ENCODE peak calls at places on chromosomes 7 and 10, in ten cellular contexts. Y is left lung; X is thyroid gland; P is astrocyte; S is vagina; Q is effector memory CD4-positive, alpha-beta T cell; J is adrenal gland; C is bronchial epithelial cell; Z is AG04450; U is upper lobe of right lung. E is an unnamed sample.

GRCh38 chr10:115022754-115023153 is 70.4 kb upstream of the ATRNL1 start:
- DNase-seq in U (no peak), Z (no peak), J (no peak), Y (no peak), Q (no peak), C (no peak), X (no peak), S (no peak), P (no peak), E (no peak)

GRCh38 chr7:30831227-30831626 is 60.0 kb downstream of the MINDY4 start:
- DNase-seq in P (peak; percentile 50), C (peak; percentile 4), X (no peak), J (no peak), Y (no peak), S (no peak), U (no peak), Z (no peak), Q (no peak), E (no peak)

GRCh38 chr7:117043051-117043546 is 89.8 kb downstream of the ST7 start:
- DNase-seq in Z (no peak), P (peak; percentile 33), Q (no peak), U (no peak), X (no peak), S (no peak), Y (no peak), C (no peak), J (no peak), E (no peak)

GRCh38 chr10:72639441-72639873 is 13.6 kb upstream of the MICU1 start:
- DNase-seq in Q (no peak), X (no peak), U (no peak), P (no peak), Z (no peak), S (no peak), Y (no peak), C (no peak), J (no peak), E (no peak)

GRCh38 chr10:77586719-77587423 is 50.7 kb downstream of the KCNMA1 start:
- DNase-seq in J (no peak), Q (no peak), Z (peak; percentile 95), C (peak; percentile 88), X (peak; percentile 45), Y (peak; percentile 58), P (peak; percentile 72), U (no peak), S (no peak), E (peak; percentile 83)

GRCh38 chr10:77643795-77644468 is 6.3 kb upstream of the KCNMA1 start:
- DNase-seq in Q (no peak), P (peak; percentile 37), Z (peak; percentile 32), S (no peak), Y (no peak), U (no peak), C (peak; percentile 46), J (peak; percentile 58), X (peak; percentile 61), E (peak; percentile 60)

GRCh38 chr7:6442114-6442513 is 5.6 kb downstream of the DAGLB start:
- DNase-seq in U (no peak), Y (no peak), Q (no peak), X (no peak), C (no peak), J (no peak), P (peak; percentile 67), S (no peak), Z (no peak), E (no peak)

GRCh38 chr10:11223081-11223480 is 205.4 kb downstream of the CELF2 start:
- DNase-seq in Z (no peak), P (no peak), C (no peak), S (no peak), Q (no peak), U (no peak), J (no peak), Y (no peak), X (no peak), E (no peak)

GRCh38 chr10:56123247-56123646 is 237.8 kb downstream of the ZWINT start:
- DNase-seq in C (no peak), Y (no peak), X (no peak), S (no peak), Q (no peak), J (no peak), Z (no peak), P (no peak), U (no peak), E (no peak)

GRCh38 chr10:132637477-132638129 is 100.0 kb downstream of the INPP5A start:
- DNase-seq in P (peak; percentile 49), Q (no peak), Y (no peak), S (no peak), J (peak; percentile 22), U (peak; percentile 32), X (no peak), C (peak; percentile 59), Z (peak; percentile 41), E (peak; percentile 26)

GRCh38 chr7:38863609-38864291 is 45.2 kb downstream of the VPS41 start:
- DNase-seq in Y (no peak), U (no peak), C (peak; percentile 89), J (no peak), P (no peak), X (peak; percentile 50), S (no peak), Z (no peak), Q (no peak), E (peak; percentile 81)

GRCh38 chr7:126185959-126186580 is 1066.7 kb downstream of the GRM8 start:
- DNase-seq in Q (no peak), C (peak; percentile 11), X (no peak), U (no peak), J (no peak), Y (no peak), S (no peak), Z (no peak), P (no peak), E (peak; percentile 1)

GRCh38 chr10:35219906-35220890 is 93.6 kb downstream of the CREM start:
- DNase-seq in J (no peak), Q (no peak), P (peak; percentile 93), X (no peak), Z (no peak), C (no peak), U (no peak), S (no peak), Y (no peak), E (no peak)

GRCh38 chr10:61313460-61313859 is 139.7 kb downstream of the TMEM26 start:
- DNase-seq in X (no peak), P (peak; percentile 87), J (no peak), C (no peak), S (no peak), U (no peak), Y (no peak), Q (no peak), Z (no peak), E (no peak)

GRCh38 chr10:128480601-128481000 is 354.4 kb upstream of the MKI67 start:
- DNase-seq in Q (no peak), C (no peak), Y (no peak), X (no peak), J (no peak), Z (no peak), P (no peak), U (no peak), S (no peak), E (no peak)
- H3K27me3 ChIP-seq in Q (no peaks in the 10 kb centered on the region), C (no peaks in the 10 kb centered on the region), Y (no peaks in the 10 kb centered on the region), X (no peaks in the 10 kb centered on the region), J (no peaks in the 10 kb centered on the region), Z (no peaks in the 10 kb centered on the region), P (no peaks in the 10 kb centered on the region), U (no peaks in the 10 kb centered on the region), S (no peaks in the 10 kb centered on the region), E (no peaks in the 10 kb centered on the region)

GRCh38 chr7:100720320-100720644 is at the start of gene EPO:
- DNase-seq in U (no peak), Q (no peak), S (no peak), C (no peak), P (no peak), J (no peak), Y (no peak), Z (no peak), X (no peak), E (no peak)

GRCh38 chr7:100722480-100723212 is 2.4 kb downstream of the EPO start:
- DNase-seq in U (no peak), Z (no peak), Y (no peak), S (no peak), X (no peak), P (no peak), C (no peak), J (no peak), Q (no peak), E (no peak)

GRCh38 chr7:100719523-100720319 is 547 bp upstream of the EPO start:
- DNase-seq in X (no peak), J (no peak), S (no peak), Q (no peak), Y (no peak), Z (peak; percentile 11), C (peak; percentile 38), U (no peak), P (peak; percentile 19), E (peak; percentile 28)

GRCh38 chr7:100720645-100721504 is 607 bp downstream of the EPO start:
- DNase-seq in Q (no peak), C (no peak), U (no peak), J (no peak), X (no peak), Y (no peak), Z (no peak), S (no peak), P (no peak), E (no peak)

GRCh38 chr7:100721505-100721812 is 1.2 kb downstream of the EPO start:
- DNase-seq in X (no peak), Z (no peak), U (no peak), C (no peak), Q (no peak), P (no peak), S (no peak), Y (no peak), J (no peak), E (no peak)
- H3K4me3 ChIP-seq in X (no peak overlapping the region), Z (no peak overlapping the region), U (no peak overlapping the region), C (no peak overlapping the region), Q (no peak overlapping the region), P (no peak overlapping the region), S (no peak overlapping the region), Y (no peak overlapping the region), J (no peak overlapping the region), E (no peak overlapping the region)

GRCh38 chr7:27245124-27245797 is 2.7 kb downstream of the EVX1 start:
- DNase-seq in U (no peak), Q (no peak), X (no peak), C (no peak), Y (no peak), S (no peak), Z (no peak), J (no peak), P (no peak), E (no peak)
- H3K27me3 ChIP-seq in U (peaks cover 100% of the 10 kb centered on the region), Q (peaks cover 67% of the 10 kb centered on the region), X (peaks cover 72% of the 10 kb centered on the region), C (peaks cover 95% of the 10 kb centered on the region), Y (peaks cover 100% of the 10 kb centered on the region), S (no peaks in the 10 kb centered on the region), Z (peaks cover 98% of the 10 kb centered on the region), J (peaks cover 98% of the 10 kb centered on the region), P (peaks cover 94% of the 10 kb centered on the region), E (peaks cover 64% of the 10 kb centered on the region)

DNA sequence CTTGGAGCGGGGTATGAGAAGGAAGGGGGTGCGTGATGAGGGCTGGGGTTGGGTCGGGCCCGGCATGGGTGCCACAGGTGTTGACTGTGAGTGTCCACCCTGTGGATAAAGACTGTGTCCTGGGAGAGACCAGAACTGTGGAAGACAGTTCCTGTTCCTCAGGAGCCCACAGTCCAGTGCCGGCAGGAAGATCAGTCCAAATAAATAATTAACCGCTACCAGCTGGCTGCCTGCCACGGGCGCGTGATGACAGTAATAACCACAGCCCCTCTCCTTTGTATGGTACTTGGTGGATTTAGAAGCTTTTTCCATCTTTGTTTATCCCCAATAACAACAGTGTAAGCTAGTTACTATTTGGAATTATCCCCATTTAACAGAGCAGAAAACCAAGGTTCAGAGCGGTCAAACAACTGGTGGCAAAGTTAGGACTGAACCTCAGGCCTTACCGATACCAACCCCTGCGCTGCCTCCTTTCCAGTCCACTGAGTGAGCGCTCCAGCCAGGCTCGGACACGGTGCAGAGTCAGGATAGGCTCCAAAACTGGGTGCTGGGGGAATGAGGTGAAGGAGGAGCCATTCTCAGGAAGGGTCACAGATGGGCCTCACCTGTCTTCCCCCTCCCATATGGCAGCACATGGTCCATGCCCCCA is 5.1 kb downstream of the ZMIZ1 start:
- DNase-seq in Q (no peak), S (no peak), P (peak; percentile 58), J (peak; percentile 72), Z (no peak), X (peak; percentile 80), U (peak; percentile 79), C (no peak), Y (no peak), E (no peak)
- H3K4me3 ChIP-seq in Q (no peak overlapping the region), S (peak overlapping the region; percentile 72), P (no peak overlapping the region), J (no peak overlapping the region), Z (peak overlapping the region; percentile 25), X (no peak overlapping the region), U (no peak overlapping the region), C (no peak overlapping the region), Y (no peak overlapping the region), E (no peak overlapping the region)